ENCODE peak calls at places on chromosomes 2 and 18, in four cellular contexts. Z is activated naive CD4-positive, alpha-beta T cell treated with Interleukin-2 at 50 U/mL for 16 hours; B is A549; U is T-helper 2 cell. J is an unnamed sample.

GRCh38 chr2:20436716-20437470 is 10.0 kb upstream of the RHOB start:
- DNase-seq in B (no peak), U (no peak), Z (no peak), J (no peak)

GRCh38 chr18:29862824-29863223 is 1179.7 kb downstream of the DSC3 start:
- DNase-seq in U (no peak), Z (no peak), B (no peak), J (no peak)

GRCh38 chr2:218807626-218808025 is 24.0 kb downstream of the PRKAG3 start:
- DNase-seq in Z (no peak), U (no peak), B (no peak), J (no peak)

GRCh38 chr2:197073701-197074433 is 147.4 kb upstream of the PGAP1 start:
- DNase-seq in Z (no peak), B (no peak), U (no peak), J (no peak)

GRCh38 chr2:169756342-169756741 is 22.7 kb downstream of the KLHL23 start:
- DNase-seq in B (no peak), U (no peak), Z (no peak), J (no peak)

GRCh38 chr2:207133862-207134519 is 31.8 kb downstream of the KLF7 start:
- DNase-seq in Z (no peak), U (no peak), B (no peak), J (no peak)

GRCh38 chr2:55620123-55620779 is 2.8 kb upstream of the PPP4R3B start:
- DNase-seq in Z (peak), B (no peak), U (no peak), J (no peak)

GRCh38 chr2:119367472-119368099 is 809 bp downstream of the DBI start:
- DNase-seq in B (peak), Z (peak), U (peak), J (no peak)

GRCh38 chr2:234179031-234179363 is 128.5 kb downstream of the SPP2 start:
- DNase-seq in B (no peak), U (no peak), Z (no peak), J (no peak)

GRCh38 chr2:221817052-221817451 is 244.9 kb upstream of the EPHA4 start:
- DNase-seq in B (no peak), U (no peak), Z (no peak), J (no peak)

GRCh38 chr2:26640331-26640745 is 828 bp downstream of the CIB4 start:
- DNase-seq in U (no peak), Z (no peak), B (no peak), J (no peak)

GRCh38 chr2:230968921-230969672 is 26.8 kb upstream of the SPATA3 start:
- DNase-seq in U (no peak), Z (no peak), B (no peak), J (no peak)

GRCh38 chr2:136305517-136306192 is 187.7 kb upstream of the CXCR4 start:
- DNase-seq in B (no peak), Z (peak), U (peak), J (peak)

GRCh38 chr2:126894585-126895182 is 4.0 kb upstream of the TEX51 start:
- DNase-seq in Z (no peak), B (no peak), U (no peak), J (no peak)